ENCODE peak calls at places on chromosome 1, in seven cellular contexts. Q, N, K, P, O, E and S are unnamed samples. For H4K20me1, the result is how much of the 10 kb centered on the place peaks cover.

GRCh38 chr1:62676606-62677356 is 11.4 kb downstream of the DOCK7 start:
- DNase-seq in Q (peak), N (no peak), K (peak), P (no peak), O (no peak), E (peak), S (no peak)

GRCh38 chr1:181033799-181034391 is at the start of gene MR1:
- DNase-seq in Q (peak), N (peak), K (peak), P (peak), O (peak), E (peak), S (peak)

GRCh38 chr1:42010381-42010780 is 91.7 kb upstream of the HIVEP3 start:
- DNase-seq in Q (no peak), N (no peak), K (no peak), P (no peak), O (no peak), E (no peak), S (no peak)

GRCh38 chr1:153670257-153670858 is 435 bp downstream of the ILF2 start:
- DNase-seq in Q (no peak), N (no peak), K (no peak), P (no peak), O (peak), E (no peak), S (no peak)

GRCh38 chr1:160425847-160426246 is 25.5 kb downstream of the VANGL2 start:
- DNase-seq in Q (no peak), N (no peak), K (no peak), P (no peak), O (no peak), E (no peak), S (no peak)

GRCh38 chr1:198878566-198878965 is 239.7 kb downstream of the PTPRC start:
- DNase-seq in Q (no peak), N (no peak), K (no peak), P (no peak), O (no peak), E (no peak), S (no peak)

GRCh38 chr1:42214447-42214871 is 49.9 kb upstream of the GUCA2A start:
- DNase-seq in Q (peak), N (peak), K (peak), P (no peak), O (no peak), E (no peak), S (peak)

GRCh38 chr1:243842978-243843490 is 7.0 kb downstream of the AKT3 start:
- DNase-seq in Q (peak), N (peak), K (peak), P (no peak), O (no peak), E (no peak), S (peak)

GRCh38 chr1:9039761-9040658 is 13.8 kb upstream of the SLC2A7 start:
- DNase-seq in Q (no peak), N (no peak), K (no peak), P (no peak), O (no peak), E (no peak), S (no peak)

GRCh38 chr1:110212165-110213142 is 2.3 kb downstream of the KCNC4 start:
- DNase-seq in Q (no peak), N (peak), K (peak), P (no peak), O (peak), E (peak), S (peak)

GRCh38 chr1:2966435-2966834 is 54.8 kb upstream of the ACTRT2 start:
- DNase-seq in Q (no peak), N (no peak), K (no peak), P (no peak), O (no peak), E (no peak), S (no peak)

DNA sequence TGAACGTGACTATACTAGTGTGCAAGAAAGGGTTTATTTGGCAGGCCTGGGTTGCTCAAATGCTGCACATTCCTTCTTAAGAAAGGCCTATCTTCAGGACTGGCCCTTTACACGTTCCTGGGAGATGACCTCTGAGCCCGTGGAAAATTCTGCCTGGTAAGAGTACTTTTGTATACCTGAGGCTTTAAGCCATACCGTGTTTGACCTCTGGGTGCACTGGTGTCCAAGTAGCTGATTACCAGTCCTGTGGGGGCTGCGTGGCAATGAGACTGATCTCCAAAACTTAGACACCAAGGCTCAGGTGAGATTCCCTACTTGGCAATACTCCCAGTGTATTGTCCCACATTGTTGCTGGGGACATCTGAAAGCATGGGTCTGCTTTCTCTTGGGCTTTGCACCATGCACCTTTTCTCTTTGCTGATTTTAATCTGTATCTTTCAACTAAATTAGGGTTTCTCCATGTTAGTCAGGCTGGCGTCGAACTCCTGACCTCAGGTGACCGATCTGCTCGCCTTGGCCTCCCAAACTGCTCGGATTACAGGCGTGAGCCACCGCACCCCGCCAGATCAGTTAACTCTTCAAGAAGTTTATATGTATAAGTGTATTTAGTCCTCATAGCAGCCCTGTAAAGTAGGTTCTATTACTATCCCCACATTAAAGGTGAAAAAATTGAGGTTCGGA is 44.5 kb downstream of the TRIM33 start:
- DNase-seq in Q (no peak), N (peak), K (no peak), P (no peak), O (no peak), E (peak), S (no peak)
- H4K20me1 ChIP-seq in Q (under half), N (under half), K (under half), P (under half), O (half or more), E (under half), S (under half)

DNA sequence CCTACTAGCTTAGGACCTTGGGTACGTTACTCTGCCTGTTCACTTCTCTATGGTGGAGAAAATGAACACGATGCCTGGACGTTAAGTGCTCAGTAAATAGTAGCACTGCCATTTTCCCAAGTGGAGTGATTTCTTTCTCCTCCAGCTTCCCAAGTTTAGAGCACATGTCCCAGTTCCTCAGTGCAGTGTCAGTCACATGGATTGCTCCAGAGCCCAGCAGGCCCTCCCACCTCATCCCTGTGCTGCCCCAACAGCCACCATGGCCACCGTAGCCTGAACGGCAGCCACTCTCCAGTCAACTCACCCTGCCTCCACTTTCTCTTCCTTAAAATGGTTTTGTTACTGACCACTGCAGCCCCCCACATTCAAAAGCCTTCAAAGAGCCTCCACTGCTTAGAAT is 8.5 kb downstream of the STMN1 start:
- DNase-seq in Q (no peak), N (no peak), K (no peak), P (no peak), O (no peak), E (no peak), S (no peak)
- H4K20me1 ChIP-seq in Q (under half), N (under half), K (under half), P (under half), O (half or more), E (under half), S (under half)

GRCh38 chr1:112817555-112818373 is 102.6 kb upstream of the PPM1J start:
- DNase-seq in Q (no peak), N (no peak), K (peak), P (no peak), O (peak), E (peak), S (no peak)
- H4K20me1 ChIP-seq in Q (under half), N (under half), K (under half), P (under half), O (under half), E (under half), S (under half)

DNA sequence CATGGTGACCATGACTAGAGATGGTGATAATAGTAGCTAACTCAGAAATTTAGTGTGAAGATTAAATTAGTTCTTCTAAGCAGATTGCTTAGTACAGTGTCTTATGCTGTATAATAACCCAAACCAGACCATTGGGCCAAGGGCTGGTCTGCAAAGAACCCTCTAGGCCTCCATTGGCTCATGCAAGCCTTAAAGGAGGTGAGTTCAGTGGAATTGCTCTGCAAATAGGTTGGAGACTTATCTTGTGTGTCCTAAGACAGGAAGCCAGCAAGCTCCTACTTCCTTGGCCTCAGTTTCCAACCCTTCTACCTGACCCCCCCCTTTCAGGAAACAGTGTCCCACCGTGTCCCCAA is 1.8 kb upstream of the MEF2D start:
- DNase-seq in Q (no peak), N (no peak), K (no peak), P (no peak), O (no peak), E (no peak), S (no peak)
- H4K20me1 ChIP-seq in Q (under half), N (under half), K (under half), P (under half), O (under half), E (under half), S (under half)

GRCh38 chr1:94908190-94908589 is 18.7 kb downstream of the CNN3 start:
- DNase-seq in Q (no peak), N (no peak), K (no peak), P (no peak), O (no peak), E (peak), S (no peak)
- H4K20me1 ChIP-seq in Q (half or more), N (half or more), K (under half), P (under half), O (half or more), E (half or more), S (under half)

GRCh38 chr1:207821464-207822045 is 69.7 kb downstream of the CD46 start:
- DNase-seq in Q (no peak), N (no peak), K (no peak), P (no peak), O (no peak), E (no peak), S (no peak)
- H4K20me1 ChIP-seq in Q (under half), N (under half), K (under half), P (under half), O (under half), E (under half), S (under half)

GRCh38 chr1:51738681-51739080 is 121.8 kb downstream of the OSBPL9 start:
- DNase-seq in Q (no peak), N (no peak), K (no peak), P (no peak), O (no peak), E (no peak), S (no peak)
- H4K20me1 ChIP-seq in Q (under half), N (under half), K (under half), P (under half), O (half or more), E (under half), S (under half)